ENCODE peak calls at places on chromosomes 3 and 15, in seven cellular contexts. One of them, this sample, is unnamed.

GRCh38 chr3:55128201-55128870 is 200.5 kb upstream of the LRTM1 start:
- DNase-seq in heart right ventricle: no peak
- DNase-seq in LoVo: no peak
- DNase-seq in kidney glomerular epithelial cell: peak; percentile 0
- DNase-seq in AG04449: peak; percentile 87
- DNase-seq in mesenteric fat pad: no peak
- DNase-seq in HEK293T: peak; percentile 33
- DNase-seq in this sample: no peak

GRCh38 chr3:87575538-87575937 is 299.2 kb upstream of the POU1F1 start:
- DNase-seq in heart right ventricle: no peak
- DNase-seq in LoVo: peak; percentile 11
- DNase-seq in kidney glomerular epithelial cell: no peak
- DNase-seq in AG04449: no peak
- DNase-seq in mesenteric fat pad: no peak
- DNase-seq in HEK293T: no peak
- DNase-seq in this sample: no peak

GRCh38 chr15:100601628-100602063 is 338 bp downstream of the LINS1 start:
- DNase-seq in heart right ventricle: no peak
- DNase-seq in LoVo: no peak
- DNase-seq in kidney glomerular epithelial cell: no peak
- DNase-seq in AG04449: no peak
- DNase-seq in mesenteric fat pad: no peak
- DNase-seq in HEK293T: peak; percentile 56
- DNase-seq in this sample: no peak

GRCh38 chr3:172461530-172462138 is 13.4 kb upstream of the GHSR start:
- DNase-seq in heart right ventricle: no peak
- DNase-seq in LoVo: peak; percentile 65
- DNase-seq in kidney glomerular epithelial cell: peak; percentile 2
- DNase-seq in AG04449: no peak
- DNase-seq in mesenteric fat pad: no peak
- DNase-seq in HEK293T: peak; percentile 60
- DNase-seq in this sample: peak; percentile 48

GRCh38 chr3:37154668-37155319 is 19.6 kb downstream of the LRRFIP2 start:
- DNase-seq in heart right ventricle: no peak
- DNase-seq in LoVo: no peak
- DNase-seq in kidney glomerular epithelial cell: no peak
- DNase-seq in AG04449: no peak
- DNase-seq in mesenteric fat pad: no peak
- DNase-seq in HEK293T: no peak
- DNase-seq in this sample: no peak

GRCh38 chr3:39644176-39644575 is 165.2 kb upstream of the MYRIP start:
- DNase-seq in heart right ventricle: no peak
- DNase-seq in LoVo: no peak
- DNase-seq in kidney glomerular epithelial cell: no peak
- DNase-seq in AG04449: peak; percentile 19
- DNase-seq in mesenteric fat pad: no peak
- DNase-seq in HEK293T: no peak
- DNase-seq in this sample: no peak

GRCh38 chr3:139111392-139112229 is 66.9 kb upstream of the PRR23C start:
- DNase-seq in heart right ventricle: peak; percentile 53
- DNase-seq in LoVo: peak; percentile 70
- DNase-seq in kidney glomerular epithelial cell: peak; percentile 57
- DNase-seq in AG04449: no peak
- DNase-seq in mesenteric fat pad: peak; percentile 88
- DNase-seq in HEK293T: peak; percentile 67
- DNase-seq in this sample: peak; percentile 83

GRCh38 chr3:120147072-120147871 is 53.0 kb upstream of the GSK3B start:
- DNase-seq in heart right ventricle: no peak
- DNase-seq in LoVo: peak; percentile 52
- DNase-seq in kidney glomerular epithelial cell: no peak
- DNase-seq in AG04449: no peak
- DNase-seq in mesenteric fat pad: no peak
- DNase-seq in HEK293T: no peak
- DNase-seq in this sample: peak; percentile 31

GRCh38 chr15:66789029-66790025 is 87.3 kb downstream of the SMAD6 start:
- DNase-seq in heart right ventricle: no peak
- DNase-seq in LoVo: no peak
- DNase-seq in kidney glomerular epithelial cell: no peak
- DNase-seq in AG04449: no peak
- DNase-seq in mesenteric fat pad: peak; percentile 87
- DNase-seq in HEK293T: peak; percentile 49
- DNase-seq in this sample: peak; percentile 70

GRCh38 chr3:141418751-141419150 is 50.4 kb downstream of the ZBTB38 start:
- DNase-seq in heart right ventricle: no peak
- DNase-seq in LoVo: no peak
- DNase-seq in kidney glomerular epithelial cell: no peak
- DNase-seq in AG04449: no peak
- DNase-seq in mesenteric fat pad: no peak
- DNase-seq in HEK293T: no peak
- DNase-seq in this sample: no peak

GRCh38 chr3:25397150-25397549 is 30.9 kb upstream of the RARB start:
- DNase-seq in heart right ventricle: no peak
- DNase-seq in LoVo: no peak
- DNase-seq in kidney glomerular epithelial cell: no peak
- DNase-seq in AG04449: no peak
- DNase-seq in mesenteric fat pad: no peak
- DNase-seq in HEK293T: no peak
- DNase-seq in this sample: no peak

GRCh38 chr3:85151555-85151954 is 192.8 kb downstream of the CADM2 start:
- DNase-seq in heart right ventricle: no peak
- DNase-seq in LoVo: no peak
- DNase-seq in kidney glomerular epithelial cell: no peak
- DNase-seq in AG04449: no peak
- DNase-seq in mesenteric fat pad: no peak
- DNase-seq in HEK293T: no peak
- DNase-seq in this sample: no peak

GRCh38 chr3:172107403-172107802 is 68.0 kb downstream of the FNDC3B start:
- DNase-seq in heart right ventricle: no peak
- DNase-seq in LoVo: no peak
- DNase-seq in kidney glomerular epithelial cell: no peak
- DNase-seq in AG04449: no peak
- DNase-seq in mesenteric fat pad: no peak
- DNase-seq in HEK293T: no peak
- DNase-seq in this sample: no peak

GRCh38 chr3:62968128-62968527 is 92.9 kb upstream of the CADPS start:
- DNase-seq in heart right ventricle: no peak
- DNase-seq in LoVo: no peak
- DNase-seq in kidney glomerular epithelial cell: no peak
- DNase-seq in AG04449: no peak
- DNase-seq in mesenteric fat pad: no peak
- DNase-seq in HEK293T: no peak
- DNase-seq in this sample: no peak